ENCODE peak calls at places on chromosomes 4 and X, in ten cellular contexts. U is activated T-cell treated with anti-CD3 and anti-CD28 coated beads for 48 hours, N is T-cell, D is aorta, V is Right ventricle myocardium inferior, C is AG04450, X is WERI-Rb-1, I is anterior cingulate cortex, M is B cell, Z is NCI-H1105. Y is an unnamed sample.

GRCh38 chrX:64394059-64394873 is 986 bp downstream of the MTMR8 start:
- DNase-seq in U (no peak), N (no peak), D (no peak), V (no peak), C (no peak), X (no peak), I (no peak), M (no peak), Z (no peak), Y (no peak)

GRCh38 chrX:40368611-40369061 is 212.1 kb upstream of the ATP6AP2 start:
- DNase-seq in U (no peak), N (no peak), D (no peak), V (no peak), C (no peak), X (peak; percentile 13), I (no peak), M (no peak), Z (no peak), Y (no peak)

GRCh38 chrX:275967-276587 is 5.1 kb upstream of the PLCXD1 start:
- DNase-seq in U (no peak), N (peak; percentile 42), D (peak; percentile 88), V (peak; percentile 92), C (no peak), X (peak; percentile 83), I (no peak), M (peak; percentile 57), Z (no peak), Y (peak; percentile 35)

GRCh38 chrX:20477836-20478532 is 211.3 kb upstream of the RPS6KA3 start:
- DNase-seq in U (no peak), N (no peak), D (no peak), V (no peak), C (no peak), X (no peak), I (no peak), M (no peak), Z (peak; percentile 88), Y (peak; percentile 8)

GRCh38 chr4:175308236-175308635 is 390.1 kb downstream of the ADAM29 start:
- DNase-seq in U (no peak), N (no peak), D (no peak), V (no peak), C (peak; percentile 1), X (no peak), I (no peak), M (no peak), Z (no peak), Y (no peak)

GRCh38 chrX:139969286-139969685 is 4.0 kb upstream of the CXorf66 start:
- DNase-seq in U (no peak), N (no peak), D (no peak), V (no peak), C (no peak), X (no peak), I (no peak), M (no peak), Z (no peak), Y (no peak)

GRCh38 chr4:100738388-100739165 is 220.8 kb upstream of the EMCN start:
- DNase-seq in U (no peak), N (no peak), D (no peak), V (no peak), C (peak; percentile 29), X (no peak), I (no peak), M (no peak), Z (no peak), Y (peak; percentile 17)

GRCh38 chr4:100504086-100504874 is 13.5 kb downstream of the EMCN start:
- DNase-seq in U (no peak), N (no peak), D (no peak), V (no peak), C (no peak), X (peak; percentile 42), I (no peak), M (no peak), Z (no peak), Y (peak; percentile 29)

GRCh38 chrX:23389196-23389792 is 54.6 kb downstream of the PTCHD1 start:
- DNase-seq in U (no peak), N (no peak), D (no peak), V (no peak), C (no peak), X (no peak), I (no peak), M (no peak), Z (no peak), Y (no peak)

GRCh38 chr4:137312257-137312656 is 220.0 kb downstream of the PCDH18 start:
- DNase-seq in U (no peak), N (no peak), D (no peak), V (no peak), C (no peak), X (no peak), I (no peak), M (no peak), Z (no peak), Y (no peak)

GRCh38 chrX:131977619-131978018 is 45.5 kb upstream of the STK26 start:
- DNase-seq in U (no peak), N (no peak), D (no peak), V (no peak), C (no peak), X (no peak), I (no peak), M (no peak), Z (no peak), Y (no peak)

GRCh38 chrX:40100537-40101429 is 3.0 kb upstream of the BCOR start:
- DNase-seq in U (no peak), N (no peak), D (no peak), V (no peak), C (no peak), X (peak; percentile 60), I (no peak), M (no peak), Z (no peak), Y (no peak)

GRCh38 chr4:99490286-99490685 is 20.5 kb upstream of the C4orf17 start:
- DNase-seq in U (no peak), N (no peak), D (no peak), V (no peak), C (no peak), X (peak; percentile 39), I (no peak), M (no peak), Z (no peak), Y (no peak)

GRCh38 chr4:118829107-118829506 is 6.8 kb downstream of the SEC24D start:
- DNase-seq in U (no peak), N (no peak), D (no peak), V (no peak), C (no peak), X (no peak), I (no peak), M (no peak), Z (no peak), Y (no peak)

GRCh38 chr4:98659106-98659592 is 738 bp upstream of the TSPAN5 start:
- DNase-seq in U (no peak), N (no peak), D (no peak), V (no peak), C (no peak), X (no peak), I (no peak), M (no peak), Z (no peak), Y (no peak)

GRCh38 chr4:138736362-138736761 is 279.2 kb upstream of the NOCT start:
- DNase-seq in U (no peak), N (no peak), D (no peak), V (no peak), C (no peak), X (no peak), I (no peak), M (no peak), Z (no peak), Y (no peak)

GRCh38 chr4:44632733-44633132 is 18.7 kb downstream of the YIPF7 start:
- DNase-seq in U (no peak), N (no peak), D (no peak), V (peak; percentile 59), C (no peak), X (peak; percentile 23), I (no peak), M (no peak), Z (no peak), Y (no peak)

GRCh38 chr4:24805036-24805435 is 9.7 kb downstream of the SOD3 start:
- DNase-seq in U (no peak), N (no peak), D (no peak), V (no peak), C (no peak), X (no peak), I (no peak), M (no peak), Z (no peak), Y (no peak)

Y was measured in BE2C.